ENCODE peak calls at places on chromosomes 4 and X, in ten cellular contexts. L is NCI-H446 treated with DMSO at 0.1 percent for 48 hours, I is upper lobe of right lung, Q is HS-5, T is GM13976, R is GM04504, Z is fibroblast of mammary gland, S is iris pigment epithelial cell, O is AG09309, X is hepatocyte. U is an unnamed sample.

GRCh38 chr4:113998531-113998930 is 19.1 kb upstream of the ARSJ start:
- DNase-seq in L (no peak), I (no peak), Q (no peak), T (no peak), R (no peak), Z (peak; percentile 59), S (no peak), O (no peak), X (no peak), U (no peak)

GRCh38 chrX:130109429-130110378 is 593 bp downstream of the ELF4 start:
- DNase-seq in L (no peak), I (no peak), Q (no peak), T (no peak), R (no peak), Z (no peak), S (no peak), O (no peak), X (peak; percentile 40), U (peak; percentile 62)

GRCh38 chr4:118823471-118823870 is 12.5 kb downstream of the SEC24D start:
- DNase-seq in L (peak; percentile 56), I (no peak), Q (no peak), T (no peak), R (no peak), Z (no peak), S (no peak), O (no peak), X (no peak), U (no peak)

GRCh38 chr4:11218692-11219091 is 210.0 kb downstream of the HS3ST1 start:
- DNase-seq in L (no peak), I (no peak), Q (no peak), T (no peak), R (no peak), Z (no peak), S (peak; percentile 5), O (no peak), X (no peak), U (no peak)

GRCh38 chr4:128528793-128529553 is 241.4 kb upstream of the PGRMC2 start:
- DNase-seq in L (no peak), I (no peak), Q (peak; percentile 94), T (no peak), R (peak; percentile 95), Z (peak; percentile 98), S (peak; percentile 100), O (peak; percentile 97), X (peak; percentile 74), U (peak; percentile 97)

GRCh38 chr4:1870328-1870577 is 940 bp upstream of the NSD2 start:
- DNase-seq in L (peak; percentile 29), I (peak; percentile 96), Q (peak; percentile 35), T (peak; percentile 83), R (peak; percentile 49), Z (peak; percentile 65), S (peak; percentile 84), O (no peak), X (peak; percentile 93), U (peak; percentile 87)

GRCh38 chr4:26126135-26126718 is 194.6 kb upstream of the RBPJ start:
- DNase-seq in L (no peak), I (no peak), Q (no peak), T (no peak), R (no peak), Z (no peak), S (no peak), O (no peak), X (no peak), U (no peak)

GRCh38 chrX:115561605-115562491 is 874 bp downstream of the PLS3 start:
- DNase-seq in L (no peak), I (peak; percentile 83), Q (no peak), T (peak; percentile 49), R (peak; percentile 14), Z (peak; percentile 34), S (peak; percentile 42), O (no peak), X (peak; percentile 80), U (peak; percentile 54)

GRCh38 chrX:39729834-39730670 is 367.7 kb downstream of the BCOR start:
- DNase-seq in L (peak; percentile 48), I (no peak), Q (no peak), T (no peak), R (no peak), Z (no peak), S (no peak), O (no peak), X (peak; percentile 38), U (no peak)

GRCh38 chr4:7872264-7872771 is 67.3 kb downstream of the AFAP1 start:
- DNase-seq in L (peak; percentile 95), I (no peak), Q (peak; percentile 79), T (no peak), R (peak; percentile 88), Z (peak; percentile 96), S (peak; percentile 93), O (peak; percentile 84), X (peak; percentile 19), U (peak; percentile 59)

GRCh38 chr4:148154769-148155168 is 287.4 kb downstream of the NR3C2 start:
- DNase-seq in L (no peak), I (no peak), Q (no peak), T (no peak), R (no peak), Z (no peak), S (no peak), O (no peak), X (no peak), U (no peak)

GRCh38 chrX:56994375-56995270 is 718 bp downstream of the SPIN3 start:
- DNase-seq in L (no peak), I (no peak), Q (no peak), T (peak; percentile 6), R (no peak), Z (peak; percentile 8), S (no peak), O (no peak), X (no peak), U (peak; percentile 1)

GRCh38 chr4:4843651-4844291 is 15.7 kb upstream of the MSX1 start:
- DNase-seq in L (no peak), I (peak; percentile 50), Q (no peak), T (no peak), R (no peak), Z (no peak), S (no peak), O (no peak), X (no peak), U (no peak)

GRCh38 chr4:139530833-139531427 is 25.1 kb downstream of the SETD7 start:
- DNase-seq in L (no peak), I (no peak), Q (no peak), T (peak; percentile 76), R (no peak), Z (peak; percentile 41), S (peak; percentile 35), O (no peak), X (peak; percentile 61), U (peak; percentile 56)

GRCh38 chr4:629636-629915 is 4.2 kb downstream of the PDE6B start:
- DNase-seq in L (no peak), I (no peak), Q (no peak), T (no peak), R (no peak), Z (no peak), S (no peak), O (no peak), X (no peak), U (no peak)

GRCh38 chr4:9924750-9925149 is 96.5 kb downstream of the SLC2A9 start:
- DNase-seq in L (peak; percentile 12), I (no peak), Q (peak; percentile 9), T (no peak), R (peak; percentile 1), Z (no peak), S (peak; percentile 81), O (no peak), X (no peak), U (peak; percentile 2)

GRCh38 chrX:32966956-32967355 is 244.4 kb downstream of the DMD start:
- DNase-seq in L (no peak), I (no peak), Q (no peak), T (no peak), R (no peak), Z (no peak), S (no peak), O (no peak), X (no peak), U (no peak)

GRCh38 chrX:133587071-133587470 is 171.8 kb upstream of the GPC4 start:
- DNase-seq in L (no peak), I (no peak), Q (no peak), T (no peak), R (no peak), Z (no peak), S (no peak), O (no peak), X (no peak), U (no peak)

GRCh38 chrX:27463187-27463586 is at the start of gene PPP4R3C:
- DNase-seq in L (no peak), I (no peak), Q (no peak), T (no peak), R (no peak), Z (no peak), S (no peak), O (no peak), X (no peak), U (no peak)

GRCh38 chr4:173494013-173494970 is 35.7 kb downstream of the HAND2 start:
- DNase-seq in L (peak; percentile 24), I (peak; percentile 67), Q (no peak), T (peak; percentile 80), R (no peak), Z (peak; percentile 78), S (peak; percentile 74), O (no peak), X (peak; percentile 83), U (peak; percentile 69)

GRCh38 chr4:56728512-56728911 is 47.4 kb upstream of the HOPX start:
- DNase-seq in L (no peak), I (peak; percentile 81), Q (peak; percentile 4), T (no peak), R (peak; percentile 75), Z (peak; percentile 99), S (peak; percentile 99), O (peak; percentile 51), X (peak; percentile 89), U (peak; percentile 51)

GRCh38 chr4:187103351-187103750 is 379.7 kb upstream of the FAT1 start:
- DNase-seq in L (no peak), I (no peak), Q (no peak), T (no peak), R (no peak), Z (no peak), S (no peak), O (no peak), X (no peak), U (no peak)

GRCh38 chr4:138242830-138243149 is 641 bp upstream of the SLC7A11 start:
- DNase-seq in L (no peak), I (no peak), Q (no peak), T (no peak), R (no peak), Z (peak; percentile 38), S (no peak), O (no peak), X (no peak), U (peak; percentile 49)

GRCh38 chrX:79153348-79153747 is 8.9 kb downstream of the GPR174 start:
- DNase-seq in L (no peak), I (no peak), Q (no peak), T (no peak), R (no peak), Z (no peak), S (no peak), O (no peak), X (no peak), U (no peak)

GRCh38 chr4:69360271-69360670 is 80.0 kb downstream of the UGT2B28 start:
- DNase-seq in L (no peak), I (no peak), Q (no peak), T (no peak), R (no peak), Z (no peak), S (no peak), O (no peak), X (peak; percentile 7), U (no peak)

U was measured in ELR.